ENCODE peak calls at places on chromosomes 3 and 15, in five cellular contexts. Q, Y, J, C and N are unnamed samples.
A peak's percentile ranks its signal among the peaks of the same experiment; 100 is the strongest.

GRCh38 chr3:36817806-36818205 is 53.5 kb upstream of the DCLK3 start:
- DNase-seq in Y (no peak), Q (no peak), J (no peak), C (no peak), N (no peak)

GRCh38 chr3:111819912-111820311 is 39.2 kb upstream of the PHLDB2 start:
- DNase-seq in C (no peak), J (no peak), Q (no peak), Y (no peak), N (peak; percentile 50)

GRCh38 chr3:9976736-9977709 is 9.6 kb downstream of the EMC3 start:
- DNase-seq in Q (no peak), J (no peak), Y (no peak), C (peak; percentile 96), N (peak; percentile 98)

GRCh38 chr3:146692254-146692653 is 87.1 kb upstream of the PLSCR5 start:
- DNase-seq in Y (no peak), J (no peak), C (no peak), Q (no peak), N (no peak)

GRCh38 chr3:100427694-100428093 is 26.4 kb downstream of the LNP1 start:
- DNase-seq in C (no peak), J (no peak), Q (no peak), Y (no peak), N (peak; percentile 19)

GRCh38 chr15:74378853-74379252 is 11.4 kb upstream of the CYP11A1 start:
- DNase-seq in C (no peak), J (no peak), Y (no peak), Q (no peak), N (no peak)

GRCh38 chr3:165624761-165625160 is 212.5 kb downstream of the BCHE start:
- DNase-seq in Q (no peak), J (peak; percentile 16), C (no peak), Y (no peak), N (peak; percentile 17)

GRCh38 chr3:128665362-128666021 is 14.9 kb upstream of the RPN1 start:
- DNase-seq in Q (no peak), Y (no peak), J (no peak), C (no peak), N (no peak)

GRCh38 chr3:9779721-9780450 is 10.1 kb upstream of the CAMK1 start:
- DNase-seq in J (no peak), C (no peak), Y (no peak), Q (peak; percentile 31), N (no peak)

GRCh38 chr3:56421205-56421604 is 47.1 kb downstream of the ERC2 start:
- DNase-seq in Y (no peak), J (no peak), Q (no peak), C (no peak), N (peak; percentile 7)

GRCh38 chr3:33440328-33440577 is at the start of gene UBP1:
- DNase-seq in J (no peak), C (no peak), Q (no peak), Y (no peak), N (no peak)

GRCh38 chr3:170076715-170077238 is 39.0 kb downstream of the GPR160 start:
- DNase-seq in J (no peak), Q (no peak), C (no peak), Y (no peak), N (peak; percentile 69)

GRCh38 chr3:108914774-108915641 is 38.7 kb downstream of the GUCA1C start:
- DNase-seq in J (peak; percentile 64), C (no peak), Y (peak; percentile 27), Q (peak; percentile 73), N (peak; percentile 61)